ENCODE peak calls at places on chromosomes 11 and 22, in five cellular contexts. H is K562, P is GM12878, L is H1, Q is HepG2. J is an unnamed sample.

GRCh38 chr11:32438883-32439487 is 3.6 kb upstream of the WT1 start:
- DNase-seq in H (no peak), L (peak), Q (no peak), P (no peak), J (no peak)

GRCh38 chr11:12026331-12027211 is 18.1 kb upstream of the DKK3 start:
- DNase-seq in H (no peak), Q (no peak), L (no peak), P (peak), J (no peak)

GRCh38 chr11:73439002-73439843 is 63.0 kb downstream of the RELT start:
- DNase-seq in P (no peak), H (no peak), L (no peak), Q (peak), J (no peak)

GRCh38 chr11:58898106-58898505 is 41.2 kb upstream of the GLYATL1 start:
- DNase-seq in P (no peak), H (no peak), L (no peak), Q (no peak), J (no peak)

GRCh38 chr11:2663506-2663905 is 36.3 kb downstream of the KCNQ1OT1 start:
- DNase-seq in Q (no peak), H (no peak), L (no peak), P (no peak), J (no peak)

GRCh38 chr22:27576815-27577564 is 224.6 kb downstream of the MN1 start:
- DNase-seq in P (no peak), H (no peak), L (no peak), Q (no peak), J (no peak)

GRCh38 chr11:112160452-112160851 is 3.4 kb downstream of the IL18 start:
- DNase-seq in L (no peak), P (no peak), Q (no peak), H (no peak), J (no peak)

GRCh38 chr11:61709572-61709971 is 29.4 kb downstream of the DAGLA start:
- DNase-seq in H (no peak), P (no peak), L (no peak), Q (no peak), J (no peak)

GRCh38 chr11:86515297-86516094 is 140.8 kb downstream of the CCDC81 start:
- DNase-seq in P (no peak), L (no peak), Q (no peak), H (no peak), J (no peak)

GRCh38 chr11:37171451-37171850 is 573.4 kb upstream of the RAG2 start:
- DNase-seq in P (no peak), H (no peak), Q (no peak), L (no peak), J (no peak)

GRCh38 chr22:46513908-46514550 is 23.4 kb downstream of the CELSR1 start:
- DNase-seq in P (peak), L (no peak), Q (no peak), H (no peak), J (no peak)

GRCh38 chr22:19889951-19890350 is 35.3 kb upstream of the GNB1L start:
- DNase-seq in H (no peak), P (no peak), Q (no peak), L (no peak), J (no peak)

GRCh38 chr22:26778372-26778771 is 121.0 kb downstream of the MIAT start:
- DNase-seq in H (no peak), P (no peak), Q (no peak), L (no peak), J (no peak)

GRCh38 chr11:45900916-45901617 is 6.0 kb downstream of the FREY1 start:
- DNase-seq in P (no peak), Q (no peak), L (no peak), H (no peak), J (no peak)

GRCh38 chr11:117820516-117820915 is 4.0 kb downstream of the FXYD2 start:
- DNase-seq in Q (no peak), H (no peak), L (no peak), P (no peak), J (no peak)

GRCh38 chr11:87398913-87399312 is 361.2 kb downstream of the TMEM135 start:
- DNase-seq in P (no peak), L (no peak), H (no peak), Q (no peak), J (no peak)

GRCh38 chr22:30866811-30867271 is 101.7 kb downstream of the MORC2 start:
- DNase-seq in L (no peak), Q (peak), P (no peak), H (no peak), J (no peak)

GRCh38 chr22:30866216-30866615 is 102.4 kb downstream of the MORC2 start:
- DNase-seq in H (no peak), Q (no peak), P (no peak), L (no peak), J (no peak)

GRCh38 chr22:30868663-30869385 is 99.8 kb downstream of the MORC2 start:
- DNase-seq in L (no peak), Q (no peak), H (no peak), P (no peak), J (no peak)

GRCh38 chr22:30869996-30870395 is 98.6 kb downstream of the MORC2 start:
- DNase-seq in Q (no peak), H (no peak), P (no peak), L (no peak), J (no peak)

GRCh38 chr22:30867746-30868662 is 100.6 kb downstream of the MORC2 start:
- DNase-seq in H (no peak), Q (no peak), P (no peak), L (no peak), J (no peak)
- TF ChIP-seq ATF2 in H (no peak), Q (no peak), P (no peak), L (no peak), J (no peak)

GRCh38 chr11:101215069-101215468 is 85.5 kb upstream of the PGR start:
- DNase-seq in Q (no peak), L (no peak), H (no peak), P (no peak), J (no peak)
- TF ChIP-seq ATF2 in Q (no peak), L (no peak), H (no peak), P (no peak), J (no peak)

GRCh38 chr22:35892192-35892591 is 136.4 kb downstream of the RBFOX2 start:
- DNase-seq in P (no peak), Q (no peak), H (no peak), L (no peak), J (no peak)

GRCh38 chr22:35889071-35889470 is 139.6 kb downstream of the RBFOX2 start:
- DNase-seq in L (no peak), H (no peak), Q (no peak), P (no peak), J (no peak)

GRCh38 chr22:35894464-35894878 is 134.2 kb downstream of the RBFOX2 start:
- DNase-seq in L (no peak), Q (no peak), P (no peak), H (no peak), J (no peak)

GRCh38 chr22:35893698-35894097 is 134.9 kb downstream of the RBFOX2 start:
- DNase-seq in P (no peak), H (no peak), L (no peak), Q (no peak), J (no peak)

DNA sequence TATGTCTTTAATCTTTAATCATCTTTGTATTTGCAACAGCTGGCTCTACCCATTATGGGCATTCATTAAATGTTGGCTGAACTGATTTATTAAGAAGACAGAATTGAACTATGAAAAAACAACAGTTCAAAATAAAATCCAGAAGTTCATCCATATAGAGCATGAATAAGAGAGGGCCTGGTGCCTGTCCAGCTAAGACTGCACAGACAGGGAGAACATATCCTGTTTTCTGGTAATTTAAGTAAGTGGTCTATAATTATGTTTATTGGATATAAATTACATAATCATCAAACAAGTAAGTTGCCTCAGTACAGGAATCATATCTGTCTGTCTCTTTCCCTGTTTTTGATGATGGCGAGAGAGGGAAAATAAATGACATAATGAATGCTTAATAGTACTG is 137.2 kb downstream of the RBFOX2 start:
- DNase-seq in H (no peak), Q (no peak), P (no peak), L (no peak), J (no peak)
- TF ChIP-seq ATF2 in H (no peak), Q (no peak), P (no peak), L (no peak), J (no peak)

GRCh38 chr22:36702832-36703210 is 731 bp downstream of the CACNG2 start:
- DNase-seq in L (no peak), P (no peak), Q (no peak), H (no peak), J (no peak)

GRCh38 chr22:36701941-36702640 is 1.5 kb downstream of the CACNG2 start:
- DNase-seq in H (no peak), P (no peak), Q (no peak), L (no peak), J (no peak)

GRCh38 chr22:36701166-36701713 is 2.3 kb downstream of the CACNG2 start:
- DNase-seq in H (no peak), L (no peak), Q (no peak), P (no peak), J (no peak)
- TF ChIP-seq ATF2 in H (no peak), L (no peak), Q (no peak), P (no peak), J (no peak)

DNA sequence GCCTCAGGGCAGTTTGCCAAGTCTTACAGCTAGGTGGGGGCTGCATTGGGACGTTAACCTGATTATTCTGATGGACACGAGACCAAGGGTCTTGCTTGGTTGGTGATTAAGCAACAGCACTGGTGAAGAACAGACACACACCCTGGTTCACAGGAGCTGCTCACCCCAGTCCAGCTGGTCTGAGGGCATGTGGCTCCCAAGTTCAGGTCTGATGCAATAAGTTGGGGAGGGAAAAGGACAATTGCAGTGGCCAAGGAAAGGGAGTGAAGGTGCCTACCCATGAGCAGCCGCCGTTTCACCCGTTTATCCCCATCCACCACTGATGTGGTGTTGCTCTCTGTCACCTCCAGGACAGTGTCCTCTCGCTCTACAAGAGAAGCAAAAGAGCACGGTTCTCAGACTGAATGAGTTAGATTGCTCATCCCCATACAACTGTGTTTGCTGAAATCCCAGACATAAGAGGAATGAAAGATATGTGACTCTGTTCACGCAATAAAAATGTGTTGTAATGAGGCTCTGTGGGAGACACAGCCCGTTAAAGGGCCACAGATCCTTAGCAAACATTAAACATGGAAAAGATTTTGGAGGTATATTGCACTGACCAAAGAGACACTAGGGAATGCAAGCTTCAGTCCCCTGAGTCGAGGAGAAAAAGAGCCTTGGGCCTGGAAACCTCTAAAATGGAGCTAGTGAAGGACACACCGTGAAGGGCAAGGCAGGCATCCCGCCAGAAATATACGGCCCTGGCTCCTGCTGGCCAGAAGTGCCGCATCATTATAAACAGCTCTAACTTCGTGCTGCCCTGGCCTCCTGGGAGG is 25.6 kb downstream of the SCUBE2 start:
- DNase-seq in P (no peak), H (no peak), L (peak), Q (no peak), J (no peak)
- TF ChIP-seq ATF2 in P (no peak), H (no peak), L (no peak), Q (no peak), J (no peak)

DNA sequence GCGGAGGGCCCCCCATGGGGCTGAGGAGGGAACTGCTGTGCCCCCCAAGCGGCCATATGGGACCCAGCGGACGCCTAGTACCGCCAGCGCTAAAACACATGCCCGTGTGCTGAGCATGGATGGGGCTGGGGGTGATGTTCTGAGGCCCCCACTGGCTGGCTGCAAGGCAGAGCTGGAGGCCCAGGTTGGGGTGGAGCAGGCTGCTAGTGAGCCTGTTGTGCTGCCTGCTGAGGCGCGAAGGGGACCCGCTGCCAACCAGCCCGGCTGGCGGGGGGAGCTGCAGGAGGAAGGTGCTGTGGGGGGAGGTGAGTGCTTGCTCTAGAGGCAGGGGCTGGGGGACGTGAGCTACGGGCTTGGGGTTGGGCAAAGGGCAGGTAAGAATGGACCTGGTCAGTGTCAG is 3.2 kb downstream of the PCNX3 start:
- DNase-seq in H (no peak), P (no peak), Q (no peak), L (no peak), J (no peak)
- TF ChIP-seq ATF2 in H (no peak), P (no peak), Q (no peak), L (no peak), J (no peak)

DNA sequence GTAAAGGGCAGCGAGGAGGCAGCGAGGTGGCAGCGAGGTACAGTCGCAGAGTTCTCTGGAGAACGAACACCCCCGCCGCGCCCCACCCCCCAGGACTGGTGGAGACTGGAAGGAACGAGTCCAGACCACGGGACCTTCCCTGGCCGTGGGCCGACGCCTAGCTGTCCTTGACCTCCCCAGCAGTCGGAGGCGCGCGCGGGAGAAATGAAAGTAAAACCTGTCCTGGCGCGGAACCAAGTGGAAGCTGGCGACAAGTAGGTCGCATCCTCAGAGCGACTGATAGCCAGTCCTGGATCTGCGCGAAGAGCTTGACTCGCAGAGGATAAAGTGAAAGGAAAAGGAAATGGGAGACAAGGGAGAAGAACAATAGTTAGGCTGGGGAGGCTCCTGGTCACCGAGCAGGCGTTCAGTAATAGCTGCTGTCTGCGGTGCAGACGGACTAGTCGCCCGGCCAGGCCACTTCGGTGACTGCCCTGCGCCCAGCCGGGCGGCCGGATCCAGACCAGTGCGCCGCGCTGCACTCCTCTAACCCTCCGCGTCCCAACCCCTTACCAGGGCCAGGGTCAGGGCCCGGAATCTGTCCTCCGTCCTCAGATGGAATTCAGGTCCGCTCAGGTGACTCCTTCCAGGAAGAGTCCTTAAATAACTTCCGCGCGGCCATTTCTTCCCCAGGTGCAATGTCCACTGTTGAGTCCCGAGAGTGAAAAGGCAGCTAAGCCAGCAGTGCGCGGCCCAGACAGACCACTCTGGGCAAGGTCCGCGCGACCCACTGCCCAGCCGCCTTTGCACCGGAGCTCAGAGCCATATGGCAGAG is 1.9 kb upstream of the ADM start:
- DNase-seq in Q (peak), H (peak), L (peak), P (no peak), J (peak)
- TF ChIP-seq ATF2 in Q (no peak), H (no peak), L (no peak), P (no peak), J (no peak)

GRCh38 chr11:116272181-116272789 is 500.5 kb downstream of the BUD13 start:
- DNase-seq in P (no peak), Q (no peak), H (no peak), L (no peak), J (no peak)
- TF ChIP-seq ATF2 in P (no peak), Q (no peak), H (no peak), L (no peak), J (no peak)